ENCODE peak calls at places on chromosome 4, in seven cellular contexts. D, H, F, Q, S, M and R are unnamed samples.

GRCh38 chr4:186948361-186949291 is 225.0 kb upstream of the FAT1 start:
- DNase-seq in S (no peak), M (no peak), D (no peak), Q (peak), F (no peak), H (peak), R (no peak)

GRCh38 chr4:80027611-80028010 is 45.4 kb downstream of the ANTXR2 start:
- DNase-seq in M (no peak), H (no peak), F (no peak), D (no peak), Q (no peak), S (no peak), R (no peak)

GRCh38 chr4:80422727-80423404 is 87.3 kb downstream of the CFAP299 start:
- DNase-seq in S (no peak), F (no peak), Q (no peak), H (no peak), M (no peak), D (no peak), R (no peak)

GRCh38 chr4:1855334-1856070 is 454 bp downstream of the LETM1 start:
- DNase-seq in Q (no peak), F (peak), S (no peak), D (peak), H (no peak), M (no peak), R (no peak)

GRCh38 chr4:174539571-174539970 is 17.3 kb upstream of the HPGD start:
- DNase-seq in F (no peak), H (no peak), Q (no peak), D (no peak), M (no peak), S (no peak), R (no peak)

GRCh38 chr4:84855774-84856173 is 110.7 kb downstream of the WDFY3 start:
- DNase-seq in H (no peak), M (no peak), Q (no peak), F (peak), D (no peak), S (no peak), R (no peak)

GRCh38 chr4:158934996-158935669 is 166.3 kb downstream of the FNIP2 start:
- DNase-seq in S (no peak), F (no peak), D (no peak), M (no peak), H (no peak), Q (no peak), R (no peak)

GRCh38 chr4:158172196-158172557 is 648 bp downstream of the GASK1B start:
- DNase-seq in F (no peak), Q (no peak), D (no peak), H (no peak), S (no peak), M (peak), R (no peak)

GRCh38 chr4:159227984-159228383 is 125.1 kb downstream of the RAPGEF2 start:
- DNase-seq in D (peak), H (peak), M (peak), Q (no peak), S (no peak), F (peak), R (no peak)

GRCh38 chr4:2962614-2963184 is 507 bp downstream of the NOP14 start:
- DNase-seq in S (no peak), F (no peak), Q (no peak), H (peak), M (no peak), D (no peak), R (no peak)

GRCh38 chr4:111362891-111363290 is 740.0 kb upstream of the PITX2 start:
- DNase-seq in F (no peak), H (no peak), D (no peak), M (no peak), S (no peak), Q (no peak), R (no peak)

GRCh38 chr4:108466936-108467902 is 153.2 kb upstream of the RPL34 start:
- DNase-seq in S (no peak), Q (no peak), H (no peak), D (no peak), M (peak), F (no peak), R (no peak)

GRCh38 chr4:58515206-58515605 is 1405.0 kb upstream of the IGFBP7 start:
- DNase-seq in H (no peak), F (no peak), S (no peak), Q (no peak), D (no peak), M (no peak), R (no peak)

GRCh38 chr4:86919824-86920223 is 15.0 kb upstream of the AFF1 start:
- DNase-seq in D (no peak), H (no peak), F (no peak), S (no peak), M (no peak), Q (no peak), R (no peak)

GRCh38 chr4:143337600-143338287 is 1.1 kb downstream of the GAB1 start:
- DNase-seq in H (peak), Q (no peak), F (peak), M (no peak), D (peak), S (no peak), R (no peak)

GRCh38 chr4:17662694-17663093 is 48.3 kb downstream of the MED28 start:
- DNase-seq in F (no peak), M (no peak), S (no peak), Q (no peak), D (no peak), H (no peak), R (no peak)

GRCh38 chr4:24279492-24279891 is 304.9 kb downstream of the DHX15 start:
- DNase-seq in Q (no peak), H (no peak), M (no peak), F (no peak), D (no peak), S (no peak), R (no peak)

GRCh38 chr4:126869967-126870366 is 762.8 kb upstream of the INTU start:
- DNase-seq in D (no peak), S (no peak), F (no peak), H (no peak), M (no peak), Q (no peak), R (no peak)

GRCh38 chr4:142095886-142096605 is 459.7 kb downstream of the IL15 start:
- DNase-seq in H (no peak), F (no peak), Q (peak), M (peak), D (no peak), S (no peak), R (no peak)

GRCh38 chr4:38980903-38981676 is 51.1 kb downstream of the TMEM156 start:
- DNase-seq in D (no peak), M (peak), S (no peak), F (no peak), Q (no peak), H (no peak), R (no peak)

GRCh38 chr4:128333309-128334006 is 45.8 kb upstream of the PGRMC2 start:
- DNase-seq in M (no peak), Q (no peak), S (no peak), D (no peak), H (no peak), F (no peak), R (no peak)

GRCh38 chr4:99723555-99724450 is 66.2 kb upstream of the C4orf54 start:
- DNase-seq in H (no peak), D (peak), M (peak), S (no peak), Q (peak), F (no peak), R (no peak)

GRCh38 chr4:55635760-55636621 is at the start of gene NMU:
- DNase-seq in D (peak), M (no peak), H (peak), S (no peak), Q (no peak), F (peak), R (peak)

GRCh38 chr4:40626183-40626990 is 3.3 kb downstream of the RBM47 start:
- DNase-seq in M (no peak), D (no peak), F (no peak), Q (no peak), S (no peak), H (no peak), R (no peak)

GRCh38 chr4:2402053-2402452 is 16.4 kb downstream of the ZFYVE28 start:
- DNase-seq in F (peak), Q (no peak), D (peak), M (no peak), S (no peak), H (peak), R (no peak)

GRCh38 chr4:38322709-38323108 is 341.3 kb upstream of the KLF3 start:
- DNase-seq in S (no peak), Q (no peak), D (peak), H (no peak), M (peak), F (no peak), R (no peak)

GRCh38 chr4:173415885-173416658 is 17.2 kb upstream of the SCRG1 start:
- DNase-seq in Q (no peak), M (no peak), F (peak), S (no peak), H (no peak), D (peak), R (no peak)

GRCh38 chr4:75912968-75913367 is 10.7 kb upstream of the PPEF2 start:
- DNase-seq in M (no peak), S (no peak), H (no peak), Q (no peak), F (no peak), D (no peak), R (no peak)

GRCh38 chr4:78610546-78611214 is 59.1 kb downstream of the ANXA3 start:
- DNase-seq in Q (no peak), S (no peak), F (no peak), M (no peak), D (no peak), H (no peak), R (no peak)

GRCh38 chr4:168337550-168337940 is 19.0 kb upstream of the DDX60 start:
- DNase-seq in H (no peak), D (no peak), Q (no peak), F (no peak), S (no peak), M (peak), R (no peak)

GRCh38 chr4:161702287-161702686 is 461.5 kb downstream of the FSTL5 start:
- DNase-seq in S (no peak), M (no peak), F (no peak), D (no peak), H (no peak), Q (no peak), R (no peak)

DNA sequence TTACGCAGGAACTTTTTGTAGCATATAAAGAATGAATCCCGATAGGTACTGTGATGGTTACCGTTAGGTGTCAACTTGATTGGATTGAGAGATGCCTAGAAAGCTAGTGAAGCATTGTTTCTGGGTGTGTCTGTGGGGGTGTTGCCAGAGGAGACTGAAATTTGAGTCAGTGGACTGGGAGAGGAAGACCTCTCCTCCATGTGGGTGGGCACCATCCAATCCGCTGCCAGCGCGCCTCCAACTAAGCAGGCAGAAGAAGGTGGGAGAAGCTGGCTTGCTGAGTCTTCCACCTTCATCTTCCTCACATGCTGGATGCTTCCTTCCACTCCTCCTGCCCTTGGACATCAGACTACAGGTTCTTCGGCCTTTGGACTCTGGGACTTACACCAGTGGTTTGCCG is 40.1 kb downstream of the WFS1 start:
- DNase-seq in D (no peak), F (no peak), M (no peak), H (no peak), Q (no peak), S (no peak), R (no peak)
- TF ChIP-seq CTCF in D (no peak), F (no peak), M (no peak), H (no peak), Q (no peak), S (no peak), R (no peak)

GRCh38 chr4:52081216-52081615 is 30.1 kb downstream of the SPATA18 start:
- DNase-seq in M (no peak), F (no peak), D (no peak), S (no peak), Q (no peak), H (no peak), R (no peak)

GRCh38 chr4:52071786-52072552 is 20.9 kb downstream of the SPATA18 start:
- DNase-seq in H (no peak), M (no peak), Q (no peak), D (no peak), F (no peak), S (no peak), R (no peak)

GRCh38 chr4:52076731-52077130 is 25.6 kb downstream of the SPATA18 start:
- DNase-seq in Q (no peak), M (no peak), S (no peak), F (peak), D (peak), H (peak), R (peak)
- TF ChIP-seq CTCF in Q (no peak), M (no peak), S (no peak), F (no peak), D (no peak), H (no peak), R (no peak)

DNA sequence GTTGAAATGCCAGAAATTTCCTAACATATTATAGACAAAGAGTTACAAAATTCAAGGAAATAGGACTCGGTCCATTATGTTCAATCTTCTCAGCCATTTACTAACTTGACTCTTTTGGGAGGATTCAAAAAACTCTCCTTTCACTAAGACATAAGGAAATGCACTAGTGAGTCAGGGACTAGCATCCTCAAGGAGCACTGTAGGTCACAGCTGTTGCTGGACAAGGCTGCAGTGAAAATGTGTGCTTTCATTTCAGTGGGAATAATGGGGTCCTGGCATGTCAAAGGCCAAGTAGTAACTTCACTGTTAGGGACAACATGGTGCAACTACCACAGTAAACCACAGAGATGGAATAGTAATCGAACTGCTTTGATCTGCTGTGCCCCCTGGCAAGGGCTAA is 56.9 kb upstream of the ABCG2 start:
- DNase-seq in H (no peak), D (no peak), M (no peak), Q (no peak), S (no peak), F (no peak), R (no peak)
- TF ChIP-seq CTCF in H (no peak), D (no peak), M (no peak), Q (no peak), S (no peak), F (no peak), R (no peak)

DNA sequence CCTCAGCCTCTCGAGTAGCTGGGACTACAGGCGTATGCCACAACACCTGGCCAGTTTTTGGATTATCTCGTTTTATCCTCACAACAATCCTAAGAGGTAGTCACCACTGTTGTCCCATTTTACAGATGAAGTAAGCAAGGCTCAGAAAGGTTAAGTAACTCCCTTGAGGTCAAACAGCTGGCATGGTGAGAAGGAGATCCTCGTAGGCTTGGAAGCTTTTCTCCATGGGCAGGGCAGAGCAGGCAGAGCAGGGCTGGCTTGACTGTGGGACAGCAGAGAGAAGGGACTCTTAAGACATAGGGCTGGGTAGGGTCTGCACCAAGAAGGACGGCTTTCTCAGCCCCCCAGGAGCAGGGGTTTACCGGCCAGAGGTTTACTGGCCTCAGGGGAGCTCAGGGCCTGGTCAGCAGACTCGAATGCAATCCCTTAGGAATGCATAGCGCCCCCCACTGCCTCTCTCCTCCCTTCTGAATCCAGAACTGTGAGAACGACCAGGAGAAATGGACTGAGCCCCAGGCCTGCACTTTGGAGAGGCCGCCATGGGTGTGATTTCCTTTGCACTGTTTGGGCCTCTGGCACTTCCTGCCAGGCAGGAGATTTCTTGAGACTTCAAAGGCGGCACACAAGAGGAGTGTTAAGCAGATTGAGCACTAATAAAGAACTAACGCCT is 14.0 kb upstream of the CDKN2AIP start:
- DNase-seq in Q (no peak), H (no peak), M (no peak), D (peak), F (no peak), S (peak), R (peak)
- TF ChIP-seq CTCF in Q (no peak), H (no peak), M (no peak), D (no peak), F (no peak), S (no peak), R (no peak)

GRCh38 chr4:151676301-151676700 is 84.5 kb downstream of the GATB start:
- DNase-seq in M (peak), Q (no peak), D (no peak), S (no peak), H (no peak), F (no peak), R (no peak)

GRCh38 chr4:151675366-151676060 is 85.3 kb downstream of the GATB start:
- DNase-seq in D (peak), S (no peak), F (no peak), H (no peak), M (no peak), Q (no peak), R (no peak)

GRCh38 chr4:151674804-151675290 is 86.0 kb downstream of the GATB start:
- DNase-seq in M (no peak), D (peak), Q (no peak), H (peak), S (no peak), F (peak), R (no peak)

GRCh38 chr4:151672996-151673395 is 87.8 kb downstream of the GATB start:
- DNase-seq in M (no peak), H (no peak), D (no peak), S (no peak), F (no peak), Q (no peak), R (no peak)

GRCh38 chr4:151673913-151674520 is 86.8 kb downstream of the GATB start:
- DNase-seq in S (no peak), F (no peak), M (no peak), D (no peak), Q (no peak), H (no peak), R (no peak)
- TF ChIP-seq CTCF in S (no peak), F (no peak), M (no peak), D (no peak), Q (no peak), H (no peak), R (no peak)

DNA sequence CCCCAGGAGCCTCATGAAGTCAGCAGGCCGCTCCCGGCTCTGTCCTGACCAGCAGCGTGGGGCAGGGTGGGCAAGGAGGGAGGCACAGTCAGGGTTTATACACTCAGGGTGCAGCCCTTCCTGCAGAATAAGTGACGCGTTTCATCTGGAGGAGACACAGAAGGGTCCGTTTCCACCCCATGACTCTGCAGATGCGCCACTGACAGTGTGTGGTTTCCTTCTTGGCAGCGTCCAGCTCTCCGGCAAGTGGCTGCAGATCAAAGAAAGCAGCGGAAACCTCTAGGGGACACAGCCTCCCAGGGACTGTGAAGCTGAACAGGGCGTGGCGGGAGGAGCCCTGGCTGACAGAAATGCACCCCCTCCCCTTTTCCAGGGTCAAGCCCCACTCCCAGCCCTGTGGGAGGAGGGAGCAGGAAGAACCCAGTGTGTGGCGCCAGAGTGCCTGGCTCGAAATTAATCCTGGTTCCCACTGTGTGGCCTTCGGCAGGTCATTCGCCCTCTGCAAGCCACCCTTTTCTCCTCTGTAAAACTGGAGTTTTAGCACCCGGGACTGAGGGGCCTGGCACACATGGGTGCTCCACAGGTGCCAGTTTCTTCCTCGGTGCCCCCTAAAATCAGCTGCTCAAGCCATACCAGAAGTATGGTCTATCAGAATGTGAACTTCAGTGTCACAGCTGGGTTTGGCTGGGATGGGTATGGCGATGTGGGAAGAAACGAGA is 17.3 kb upstream of the TBC1D14 start:
- DNase-seq in D (no peak), Q (peak), M (no peak), H (peak), S (no peak), F (no peak), R (no peak)
- TF ChIP-seq CTCF in D (no peak), Q (peak), M (no peak), H (no peak), S (no peak), F (no peak), R (peak)

GRCh38 chr4:92450694-92451093 is 146.9 kb downstream of the GRID2 start:
- DNase-seq in M (no peak), D (no peak), H (no peak), S (no peak), F (no peak), Q (no peak), R (no peak)

GRCh38 chr4:92455956-92456355 is 152.2 kb downstream of the GRID2 start:
- DNase-seq in H (no peak), D (no peak), F (no peak), Q (no peak), M (no peak), S (no peak), R (no peak)

GRCh38 chr4:92451792-92452191 is 148.0 kb downstream of the GRID2 start:
- DNase-seq in D (no peak), Q (no peak), F (no peak), M (no peak), H (no peak), S (no peak), R (no peak)

DNA sequence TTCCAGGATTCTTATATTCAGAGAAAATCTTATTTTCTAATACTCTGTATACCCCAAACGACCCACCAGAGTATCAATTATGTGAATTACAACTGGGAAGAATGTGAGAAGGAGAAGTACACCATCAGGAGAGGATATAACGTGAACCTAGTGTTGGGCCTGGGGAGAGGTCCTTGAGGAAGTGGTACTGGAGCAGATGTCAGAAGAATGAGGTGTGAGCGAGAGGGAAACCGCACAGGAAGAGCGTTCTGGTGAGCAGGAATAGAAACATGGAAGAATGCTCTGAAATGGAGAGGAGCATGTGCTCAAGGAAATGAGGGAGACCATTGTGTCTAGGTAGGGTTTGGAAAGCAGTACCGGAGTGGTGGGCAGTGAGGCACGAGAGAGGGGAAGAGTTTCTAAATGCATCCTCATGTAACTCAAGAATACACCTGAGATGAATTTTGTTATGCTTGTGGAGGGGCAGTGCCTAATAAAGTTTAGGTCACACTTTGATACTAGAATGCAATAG is 151.6 kb downstream of the GRID2 start:
- DNase-seq in H (no peak), M (no peak), F (no peak), S (no peak), Q (no peak), D (no peak), R (no peak)
- TF ChIP-seq CTCF in H (no peak), M (no peak), F (no peak), S (no peak), Q (no peak), D (no peak), R (no peak)

GRCh38 chr4:25973346-25973745 is 59.3 kb downstream of the SMIM20 start:
- DNase-seq in F (no peak), M (no peak), Q (no peak), S (no peak), D (no peak), H (no peak), R (no peak)
- TF ChIP-seq CTCF in F (no peak), M (no peak), Q (no peak), S (no peak), D (no peak), H (no peak), R (no peak)